ENCODE peak calls at places on chromosome 22, in four cellular contexts. K is GM12865, F is AG09309, I is suprapubic skin. V is an unnamed sample.

GRCh38 chr22:43066134-43066533 is 23.1 kb downstream of the TTLL1 start:
- DNase-seq in K (no peak), F (no peak), I (no peak), V (no peak)

GRCh38 chr22:24106385-24107381 is 74.6 kb upstream of the SUSD2 start:
- DNase-seq in K (peak; percentile 71), F (no peak), I (no peak), V (peak; percentile 38)

GRCh38 chr22:20424937-20425587 is 12.6 kb downstream of the SCARF2 start:
- DNase-seq in K (no peak), F (no peak), I (no peak), V (no peak)

GRCh38 chr22:17260950-17261349 is 41.7 kb upstream of the ADA2 start:
- DNase-seq in K (no peak), F (no peak), I (no peak), V (no peak)

GRCh38 chr22:43151251-43152000 is at the start of gene TSPO:
- DNase-seq in K (peak; percentile 42), F (no peak), I (peak; percentile 88), V (peak; percentile 82)

GRCh38 chr22:37425800-37426531 is 1.3 kb downstream of the ELFN2 start:
- DNase-seq in K (no peak), F (peak; percentile 24), I (no peak), V (no peak)

GRCh38 chr22:23226497-23226850 is 46.2 kb downstream of the BCR start:
- DNase-seq in K (no peak), F (no peak), I (no peak), V (no peak)

GRCh38 chr22:37496651-37497599 is 10.7 kb upstream of the MFNG start:
- DNase-seq in K (no peak), F (peak; percentile 64), I (no peak), V (no peak)

GRCh38 chr22:27107824-27108223 is 450.4 kb downstream of the MIAT start:
- DNase-seq in K (no peak), F (peak; percentile 79), I (no peak), V (no peak)

GRCh38 chr22:21876486-21877176 is 9.2 kb upstream of the MAPK1 start:
- DNase-seq in K (peak; percentile 46), F (peak; percentile 74), I (no peak), V (no peak)

GRCh38 chr22:47054231-47055072 is 292.0 kb downstream of the TBC1D22A start:
- DNase-seq in K (no peak), F (no peak), I (no peak), V (no peak)

GRCh38 chr22:22836635-22837034 is 51.0 kb upstream of the IGLL5 start:
- DNase-seq in K (no peak), F (no peak), I (peak; percentile 52), V (no peak)

GRCh38 chr22:17638182-17638431 is 450 bp upstream of the BCL2L13 start:
- DNase-seq in K (no peak), F (no peak), I (no peak), V (no peak)

GRCh38 chr22:36839356-36840073 is 21.3 kb upstream of the NCF4 start:
- DNase-seq in K (no peak), F (no peak), I (no peak), V (no peak)

GRCh38 chr22:22048318-22048942 is 65.8 kb upstream of the TOP3B start:
- DNase-seq in K (no peak), F (no peak), I (no peak), V (no peak)

GRCh38 chr22:31872209-31872608 is 72.1 kb upstream of the YWHAH start:
- DNase-seq in K (peak; percentile 23), F (no peak), I (no peak), V (no peak)

GRCh38 chr22:32411829-32412592 is at the start of gene RTCB:
- DNase-seq in K (peak; percentile 96), F (peak; percentile 74), I (peak; percentile 91), V (peak; percentile 85)

GRCh38 chr22:37898441-37899181 is 7.5 kb upstream of the MICALL1 start:
- DNase-seq in K (no peak), F (no peak), I (no peak), V (no peak)

GRCh38 chr22:22039286-22040074 is 56.9 kb upstream of the TOP3B start:
- DNase-seq in K (no peak), F (no peak), I (no peak), V (no peak)

GRCh38 chr22:17922925-17923898 is 101.1 kb downstream of the MICAL3 start:
- DNase-seq in K (no peak), F (peak; percentile 28), I (no peak), V (no peak)

GRCh38 chr22:46734830-46735453 is 3.1 kb downstream of the CERK start:
- DNase-seq in K (peak; percentile 88), F (no peak), I (no peak), V (peak; percentile 72)

GRCh38 chr22:48534395-48534958 is 1293.2 kb downstream of the BRD1 start:
- DNase-seq in K (no peak), F (no peak), I (no peak), V (no peak)

GRCh38 chr22:17910561-17911311 is 113.6 kb downstream of the MICAL3 start:
- DNase-seq in K (no peak), F (peak; percentile 61), I (no peak), V (no peak)

GRCh38 chr22:27502327-27502726 is 299.2 kb downstream of the MN1 start:
- DNase-seq in K (no peak), F (no peak), I (no peak), V (no peak)

GRCh38 chr22:42889290-42889689 is 32.2 kb upstream of the ARFGAP3 start:
- DNase-seq in K (peak; percentile 94), F (no peak), I (no peak), V (peak; percentile 86)

GRCh38 chr22:40746428-40747220 is 67.3 kb downstream of the MCHR1 start:
- DNase-seq in K (no peak), F (no peak), I (no peak), V (no peak)

GRCh38 chr22:41358927-41359326 is 22.8 kb upstream of the TEF start:
- DNase-seq in K (no peak), F (no peak), I (no peak), V (no peak)

GRCh38 chr22:48366591-48366990 is 1461.1 kb downstream of the BRD1 start:
- DNase-seq in K (no peak), F (no peak), I (peak; percentile 68), V (no peak)

GRCh38 chr22:37742374-37743092 is 45.7 kb downstream of the TRIOBP start:
- DNase-seq in K (no peak), F (peak; percentile 64), I (no peak), V (no peak)

GRCh38 chr22:32997295-32997694 is 60.9 kb downstream of the SYN3 start:
- DNase-seq in K (no peak), F (no peak), I (no peak), V (no peak)

GRCh38 chr22:40694409-40694808 is 15.1 kb downstream of the MCHR1 start:
- DNase-seq in K (no peak), F (no peak), I (no peak), V (no peak)

GRCh38 chr22:37746366-37747089 is 49.7 kb downstream of the TRIOBP start:
- DNase-seq in K (peak; percentile 13), F (no peak), I (no peak), V (no peak)

GRCh38 chr22:45512363-45512762 is 9.7 kb downstream of the FBLN1 start:
- DNase-seq in K (no peak), F (no peak), I (no peak), V (no peak)
- TF ChIP-seq CTCF in K (no peak), F (no peak), I (no peak), V (no peak)

DNA sequence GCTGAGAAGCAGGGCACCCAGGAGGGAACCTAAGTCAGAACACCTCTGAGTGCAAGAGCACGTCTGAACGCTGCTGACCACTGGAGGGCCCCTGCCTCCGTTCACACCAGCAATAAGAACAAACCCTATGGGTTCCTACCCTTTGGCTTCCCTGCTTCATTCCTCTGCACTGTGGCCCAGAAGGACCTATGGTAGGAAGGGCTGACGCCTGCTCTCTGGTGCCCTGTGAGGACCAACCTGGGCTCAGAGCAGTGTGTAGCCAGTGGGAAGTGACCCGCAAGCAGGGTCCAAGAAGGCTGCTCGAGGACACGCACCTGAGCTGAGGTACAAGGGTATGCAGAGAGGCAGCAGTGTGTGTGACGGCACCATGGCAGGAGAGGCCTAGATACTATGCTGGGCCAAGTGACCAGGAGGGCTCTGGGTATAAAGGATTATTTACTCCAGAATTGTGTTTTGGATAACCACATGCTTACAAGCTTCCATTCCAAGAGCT is 68.8 kb upstream of the CLTCL1 start:
- DNase-seq in K (no peak), F (no peak), I (no peak), V (no peak)
- TF ChIP-seq CTCF in K (no peak), F (no peak), I (no peak), V (no peak)

DNA sequence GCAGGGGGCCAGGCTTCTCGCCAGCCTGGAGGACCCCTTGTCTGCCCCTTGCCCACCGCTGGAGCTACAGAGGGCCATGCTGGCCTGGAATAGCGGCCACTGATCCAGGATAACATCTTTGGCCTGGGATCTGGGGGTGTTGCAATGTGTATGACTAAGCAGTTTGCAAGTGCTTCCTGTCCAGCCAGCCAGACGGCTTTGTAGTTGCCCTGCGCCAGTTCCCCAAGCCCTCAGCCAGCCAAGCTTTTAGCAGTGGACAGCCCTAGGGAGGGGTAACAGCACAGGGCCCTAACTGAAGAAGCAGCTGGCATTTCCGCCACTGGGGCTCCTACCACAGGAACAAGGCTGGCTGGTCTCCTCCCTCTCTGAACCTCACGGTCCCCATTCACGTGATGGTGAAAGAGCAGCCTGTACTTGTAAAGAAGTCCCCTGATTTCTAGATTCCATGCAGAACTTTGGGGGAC is 32.1 kb downstream of the UQCR10 start:
- DNase-seq in K (no peak), F (peak; percentile 94), I (peak; percentile 95), V (no peak)
- TF ChIP-seq CTCF in K (no peak), F (peak; percentile 44), I (no peak), V (no peak)

GRCh38 chr22:49979587-49980264 is 19.2 kb downstream of the PIM3 start:
- DNase-seq in K (peak; percentile 61), F (no peak), I (no peak), V (no peak)
- TF ChIP-seq CTCF in K (peak; percentile 63), F (peak; percentile 56), I (peak; percentile 32), V (no peak)

GRCh38 chr22:35683560-35683959 is 34.1 kb upstream of the APOL5 start:
- DNase-seq in K (no peak), F (no peak), I (no peak), V (no peak)

GRCh38 chr22:35686298-35686697 is 31.4 kb upstream of the APOL5 start:
- DNase-seq in K (peak; percentile 45), F (no peak), I (no peak), V (no peak)

GRCh38 chr22:35685731-35686130 is 31.9 kb upstream of the APOL5 start:
- DNase-seq in K (no peak), F (no peak), I (no peak), V (no peak)

GRCh38 chr22:35684732-35685131 is 32.9 kb upstream of the APOL5 start:
- DNase-seq in K (no peak), F (no peak), I (no peak), V (no peak)

GRCh38 chr22:35684270-35684700 is 33.4 kb upstream of the APOL5 start:
- DNase-seq in K (peak; percentile 24), F (peak; percentile 4), I (no peak), V (no peak)
- TF ChIP-seq CTCF in K (peak; percentile 8), F (peak; percentile 37), I (no peak), V (no peak)

DNA sequence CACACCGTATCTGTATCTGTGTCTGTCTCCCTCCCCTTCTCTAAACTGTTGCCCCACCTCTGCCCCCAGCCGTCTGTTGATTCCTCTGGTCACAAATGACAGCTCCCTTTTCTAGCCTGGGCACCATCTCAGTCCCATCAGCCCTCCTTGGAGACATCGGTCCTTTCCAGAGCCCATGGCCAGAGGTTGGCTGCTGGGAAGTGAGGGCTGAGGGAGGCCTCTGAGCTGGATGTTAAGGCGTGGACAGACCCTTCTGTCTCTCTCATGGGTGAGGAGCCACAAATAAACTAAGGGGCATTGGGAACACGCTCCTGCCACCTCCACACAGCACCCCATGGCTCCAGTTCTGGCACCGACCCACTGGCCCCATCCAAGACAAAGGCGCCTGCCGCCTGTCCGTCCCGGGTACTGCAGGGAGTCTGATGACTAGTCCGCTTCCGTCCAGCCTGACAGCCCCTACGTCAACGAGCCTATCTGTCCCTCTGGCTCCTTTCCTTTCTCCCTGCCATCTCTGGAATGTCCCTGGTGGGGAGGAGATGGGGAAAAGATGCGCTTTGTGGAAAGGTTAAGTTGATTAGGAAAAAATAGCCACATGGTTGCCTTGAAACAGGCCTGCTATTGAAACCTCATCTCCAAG is 10.5 kb downstream of the PDGFB start:
- DNase-seq in K (peak; percentile 18), F (no peak), I (no peak), V (no peak)
- TF ChIP-seq CTCF in K (no peak), F (no peak), I (no peak), V (no peak)

V was measured in GM10248.